ENCODE peak calls at places on chromosomes 13 and 19, in nine cellular contexts. H is NK-92 treated with Interleukin-12 subunit alpha and Interleukin-12 subunit beta, amount 100 ng/mL, for 24 hours; D is NCI-H69; T is stimulated activated CD4-positive, alpha-beta T cell treated with anti-CD3 and anti-CD28 coated beads, TNF-alpha, amount 100 ng/mL, for 48 hours; Z is activated naive CD4-positive, alpha-beta T cell treated with anti-CD3 and anti-CD28 coated beads, Interleukin-2, amount 10 ng/mL, durations not matched to agents 7 days and 5 days; M is naive B cell; N is NCI-H2171 treated with DMSO at 0.1 percent for 48 hours; G is fibroblast of lung; L is OCI-LY7. B is an unnamed sample.

GRCh38 chr13:108700421-108701170 is 71.2 kb downstream of the MYO16 start:
- DNase-seq in H (no peak), D (no peak), T (no peak), Z (no peak), M (no peak), N (no peak), G (peak; percentile 81), L (no peak), B (no peak)

GRCh38 chr19:28290963-28291657 is 921.8 kb downstream of the UQCRFS1 start:
- DNase-seq in H (no peak), D (no peak), T (no peak), Z (no peak), M (no peak), N (no peak), G (no peak), L (no peak), B (no peak)

GRCh38 chr19:56838930-56839664 is 1.4 kb downstream of the PEG3 start:
- DNase-seq in H (no peak), D (peak; percentile 99), T (no peak), Z (no peak), M (peak; percentile 39), N (no peak), G (peak; percentile 94), L (no peak), B (peak; percentile 99)

GRCh38 chr13:93227906-93228801 is 1.5 kb downstream of the GPC6 start:
- DNase-seq in H (no peak), D (peak; percentile 90), T (no peak), Z (no peak), M (no peak), N (peak; percentile 92), G (peak; percentile 91), L (no peak), B (peak; percentile 69)

GRCh38 chr13:62375653-62376052 is 960.0 kb upstream of the PCDH20 start:
- DNase-seq in H (no peak), D (peak; percentile 96), T (no peak), Z (no peak), M (no peak), N (no peak), G (no peak), L (no peak), B (no peak)

GRCh38 chr19:49680473-49681351 is 3.6 kb downstream of the PRMT1 start:
- DNase-seq in H (peak; percentile 70), D (peak; percentile 96), T (peak; percentile 95), Z (peak; percentile 95), M (peak; percentile 90), N (peak; percentile 90), G (peak; percentile 83), L (peak; percentile 89), B (peak; percentile 91)

GRCh38 chr13:44930907-44931676 is 58.2 kb downstream of the NUFIP1 start:
- DNase-seq in H (no peak), D (peak; percentile 84), T (no peak), Z (no peak), M (no peak), N (peak; percentile 15), G (no peak), L (no peak), B (no peak)

GRCh38 chr13:68190826-68191225 is 960.7 kb upstream of the PCDH9 start:
- DNase-seq in H (no peak), D (peak; percentile 29), T (no peak), Z (no peak), M (no peak), N (no peak), G (peak; percentile 57), L (no peak), B (no peak)

GRCh38 chr13:76380436-76381065 is 505.7 kb downstream of the KCTD12 start:
- DNase-seq in H (no peak), D (no peak), T (no peak), Z (no peak), M (no peak), N (no peak), G (peak; percentile 3), L (no peak), B (peak; percentile 33)

GRCh38 chr13:70386919-70387318 is 278.7 kb upstream of the KLHL1 start:
- DNase-seq in H (no peak), D (no peak), T (no peak), Z (no peak), M (no peak), N (no peak), G (no peak), L (no peak), B (no peak)

GRCh38 chr13:74135306-74136088 is 1.3 kb upstream of the KLF12 start:
- DNase-seq in H (peak; percentile 67), D (peak; percentile 92), T (peak; percentile 40), Z (peak; percentile 72), M (peak; percentile 77), N (peak; percentile 73), G (peak; percentile 66), L (peak; percentile 84), B (peak; percentile 58)

B was measured in Ammon's horn.